ENCODE peak calls at places on chromosomes 12 and 14, in five cellular contexts. N, A, K, M and L are unnamed samples.

GRCh38 chr12:91043408-91043807 is 14.4 kb downstream of the KERA start:
- DNase-seq in N (no peak), A (no peak), K (no peak), M (no peak), L (no peak)

GRCh38 chr12:92546826-92547348 is 155.9 kb upstream of the PLEKHG7 start:
- DNase-seq in N (no peak), A (no peak), K (no peak), M (no peak), L (no peak)

GRCh38 chr12:26001530-26001929 is 43.0 kb downstream of the RASSF8 start:
- DNase-seq in N (no peak), A (no peak), K (no peak), M (no peak), L (no peak)

GRCh38 chr12:109822416-109822815 is 10.8 kb downstream of the TRPV4 start:
- DNase-seq in N (no peak), A (no peak), K (no peak), M (no peak), L (no peak)

GRCh38 chr14:104266643-104267575 is 128.5 kb downstream of the KIF26A start:
- DNase-seq in N (no peak), A (peak; percentile 32), K (peak; percentile 54), M (no peak), L (peak; percentile 13)

GRCh38 chr12:98754095-98754494 is 109.0 kb downstream of the APAF1 start:
- DNase-seq in N (peak; percentile 24), A (no peak), K (no peak), M (no peak), L (no peak)

GRCh38 chr14:90239139-90239538 is 17.2 kb upstream of the PSMC1 start:
- DNase-seq in N (peak; percentile 11), A (no peak), K (no peak), M (no peak), L (no peak)

GRCh38 chr14:65502676-65503124 is 90.2 kb downstream of the FUT8 start:
- DNase-seq in N (peak; percentile 77), A (no peak), K (no peak), M (no peak), L (no peak)

GRCh38 chr12:129719426-129719825 is 184.4 kb downstream of the TMEM132D start:
- DNase-seq in N (no peak), A (no peak), K (no peak), M (no peak), L (no peak)

GRCh38 chr14:67436006-67436866 is 24.3 kb upstream of the PLEK2 start:
- DNase-seq in N (no peak), A (peak; percentile 76), K (no peak), M (no peak), L (no peak)

GRCh38 chr12:50088577-50089335 is 3.6 kb downstream of the SMARCD1 start:
- DNase-seq in N (peak; percentile 56), A (peak; percentile 86), K (no peak), M (peak; percentile 46), L (no peak)

GRCh38 chr12:84712747-84713146 is 199.9 kb downstream of the SLC6A15 start:
- DNase-seq in N (no peak), A (no peak), K (no peak), M (no peak), L (no peak)

GRCh38 chr12:108102363-108102762 is 26.7 kb upstream of the WSCD2 start:
- DNase-seq in N (no peak), A (no peak), K (no peak), M (no peak), L (no peak)

GRCh38 chr12:52207895-52208294 is 16.1 kb upstream of the KRT80 start:
- DNase-seq in N (peak; percentile 85), A (no peak), K (no peak), M (no peak), L (peak; percentile 57)

GRCh38 chr12:74538491-74539258 is 1.0 kb downstream of the ATXN7L3B start:
- DNase-seq in N (peak; percentile 16), A (peak; percentile 63), K (no peak), M (no peak), L (no peak)

GRCh38 chr12:3303410-3304136 is 187.4 kb upstream of the PRMT8 start:
- DNase-seq in N (no peak), A (no peak), K (no peak), M (peak; percentile 51), L (no peak)
- TF ChIP-seq CTCF in N (no peak), A (no peak), K (no peak), M (no peak), L (no peak)

DNA sequence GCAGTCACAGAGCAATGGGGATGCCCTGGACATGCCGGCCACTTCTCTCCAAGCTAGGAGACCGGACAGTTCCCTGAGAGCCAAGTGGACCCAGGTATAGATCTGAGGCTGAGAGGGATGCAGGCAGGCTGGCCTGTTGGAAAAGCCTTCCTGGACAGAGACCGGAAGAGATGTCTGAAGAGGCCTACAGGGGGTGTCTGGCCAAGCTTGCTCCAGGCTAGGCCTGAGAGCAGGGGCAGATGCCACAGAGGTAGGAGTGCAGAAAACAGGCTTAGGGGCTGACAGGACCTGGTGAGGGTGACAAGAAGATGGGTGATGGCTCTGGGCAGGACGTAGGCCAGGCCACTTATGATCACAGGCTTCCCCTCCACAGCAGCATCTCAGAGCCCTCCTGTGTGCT is 30.2 kb downstream of the ARL6IP4 start:
- DNase-seq in N (no peak), A (no peak), K (no peak), M (no peak), L (no peak)
- TF ChIP-seq CTCF in N (no peak), A (no peak), K (no peak), M (no peak), L (no peak)

GRCh38 chr12:868722-869121 is 80.8 kb downstream of the RAD52 start:
- DNase-seq in N (no peak), A (no peak), K (no peak), M (no peak), L (no peak)
- TF ChIP-seq CTCF in N (no peak), A (no peak), K (no peak), M (no peak), L (no peak)

DNA sequence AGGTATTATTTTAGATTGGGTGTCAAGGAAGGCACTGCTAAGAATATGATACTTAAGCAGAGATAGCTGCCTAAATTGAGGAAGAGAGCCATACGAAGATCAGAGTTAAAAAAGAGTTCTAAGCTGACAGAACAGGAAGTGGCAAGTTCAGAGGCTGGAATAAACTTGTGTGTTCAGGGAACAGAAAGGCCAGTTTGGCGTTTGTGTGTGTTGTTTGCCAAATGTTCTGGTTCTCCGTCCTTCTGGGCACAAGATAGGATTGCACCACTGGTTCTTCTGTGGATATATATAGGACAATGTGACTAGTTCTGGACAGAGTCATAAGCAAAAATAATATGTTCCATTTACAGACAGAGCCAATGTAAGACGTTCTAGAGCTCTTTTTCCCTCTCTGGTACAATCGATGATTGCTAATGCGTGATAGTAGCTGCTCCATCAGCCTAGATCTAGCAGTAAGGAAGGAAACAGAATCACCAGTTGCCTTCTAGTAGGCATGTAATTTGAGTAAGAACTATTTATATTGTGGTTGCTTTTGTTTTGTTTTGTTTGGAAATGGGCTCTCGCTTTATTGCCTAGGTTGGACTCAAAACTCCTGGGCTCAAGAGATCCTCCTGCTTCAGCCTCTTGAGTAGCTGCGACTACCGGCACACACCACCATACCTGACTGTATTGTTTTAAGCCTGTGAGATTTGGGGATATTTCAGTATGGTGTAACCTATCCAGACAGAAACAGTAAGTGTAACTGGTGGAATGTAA is 7.4 kb downstream of the BBS10 start:
- DNase-seq in N (no peak), A (no peak), K (no peak), M (no peak), L (no peak)
- TF ChIP-seq CTCF in N (no peak), A (no peak), K (no peak), M (no peak), L (no peak)

DNA sequence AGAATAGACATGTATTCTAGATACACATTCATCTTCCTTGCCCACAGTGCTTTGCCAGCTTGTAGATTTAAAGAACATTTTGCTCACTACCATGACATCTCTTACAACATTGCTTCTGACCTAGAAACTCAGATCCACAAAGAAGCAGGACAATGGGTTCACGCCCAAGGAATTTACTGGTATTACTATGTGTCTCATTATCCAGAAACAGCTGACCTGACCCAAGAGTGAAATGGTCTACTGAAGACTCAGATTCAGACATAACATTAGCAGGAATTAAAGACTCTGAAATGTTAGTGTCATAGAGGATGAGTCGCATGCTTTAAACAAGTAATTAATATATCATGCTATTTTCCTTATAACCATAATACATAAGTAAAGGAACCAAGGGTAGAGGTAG is 731.4 kb downstream of the GALC start:
- DNase-seq in N (no peak), A (no peak), K (no peak), M (no peak), L (no peak)
- TF ChIP-seq CTCF in N (no peak), A (no peak), K (no peak), M (no peak), L (no peak)